ENCODE peak calls at places on chromosomes 2 and 18, in four cellular contexts. J is AG10803, S is fibroblast of mammary gland, R is hypothalamus. A is an unnamed sample.

GRCh38 chr18:65257157-65257556 is 493.7 kb upstream of the CDH7 start:
- DNase-seq in J (no peak), R (no peak), S (no peak), A (no peak)

GRCh38 chr2:107529146-107529545 is 297.5 kb upstream of the RGPD4 start:
- DNase-seq in J (no peak), S (peak; percentile 42), R (no peak), A (no peak)

GRCh38 chr18:23225518-23225917 is 90.2 kb downstream of the CABLES1 start:
- DNase-seq in S (peak; percentile 98), R (no peak), J (peak; percentile 99), A (peak; percentile 89)

GRCh38 chr2:43467889-43468288 is 127.9 kb downstream of the THADA start:
- DNase-seq in J (peak; percentile 77), S (peak; percentile 89), R (no peak), A (peak; percentile 42)

GRCh38 chr2:239687441-239687840 is 286.6 kb upstream of the HDAC4 start:
- DNase-seq in R (no peak), J (no peak), S (no peak), A (no peak)

GRCh38 chr2:8580316-8581047 is 101.4 kb upstream of the ID2 start:
- DNase-seq in J (no peak), S (no peak), R (no peak), A (no peak)

GRCh38 chr2:231642631-231643493 is 50.2 kb downstream of the TEX44 start:
- DNase-seq in R (no peak), S (peak; percentile 96), J (peak; percentile 96), A (peak; percentile 97)

GRCh38 chr2:57892920-57893319 is 153.7 kb upstream of the VRK2 start:
- DNase-seq in J (no peak), S (no peak), R (no peak), A (no peak)

GRCh38 chr18:33495278-33495677 is 54.8 kb upstream of the CCDC178 start:
- DNase-seq in R (peak; percentile 1), S (peak; percentile 42), J (peak; percentile 1), A (no peak)

GRCh38 chr2:98099939-98100743 is 13.2 kb downstream of the VWA3B start:
- DNase-seq in J (no peak), R (no peak), S (no peak), A (no peak)

GRCh38 chr2:218295029-218295428 is 2.7 kb upstream of the TMBIM1 start:
- DNase-seq in J (no peak), S (no peak), R (no peak), A (no peak)

GRCh38 chr2:69299772-69300516 is 87.1 kb downstream of the GFPT1 start:
- DNase-seq in J (no peak), S (no peak), R (no peak), A (no peak)

GRCh38 chr18:9866627-9867453 is 18.9 kb upstream of the TXNDC2 start:
- DNase-seq in S (no peak), J (no peak), R (no peak), A (no peak)